ENCODE peak calls at places on chromosomes 12 and 14, in five cellular contexts. T, C, H, W and L are unnamed samples.

GRCh38 chr14:64604854-64605253 is 55.1 kb downstream of the PPP1R36 start:
- DNase-seq in T (no peak), C (no peak), H (no peak), W (no peak), L (no peak)

GRCh38 chr12:101783150-101783549 is 43.9 kb upstream of the SYCP3 start:
- DNase-seq in T (no peak), C (no peak), H (no peak), W (no peak), L (no peak)

GRCh38 chr12:9340422-9341259 is 132.4 kb upstream of the PZP start:
- DNase-seq in T (no peak), C (no peak), H (no peak), W (no peak), L (no peak)

GRCh38 chr14:34501004-34501580 is 38.4 kb downstream of the EAPP start:
- DNase-seq in T (no peak), C (no peak), H (no peak), W (no peak), L (no peak)

GRCh38 chr12:93682846-93683261 is 5.7 kb downstream of the CRADD start:
- DNase-seq in T (no peak), C (no peak), H (no peak), W (no peak), L (peak; percentile 83)

GRCh38 chr12:44748950-44749468 is 127.1 kb downstream of the NELL2 start:
- DNase-seq in T (no peak), C (no peak), H (no peak), W (no peak), L (no peak)

GRCh38 chr12:127774828-127775227 is 492.1 kb upstream of the TMEM132C start:
- DNase-seq in T (no peak), C (no peak), H (no peak), W (no peak), L (no peak)

GRCh38 chr12:5335059-5335458 is 96.8 kb upstream of the NTF3 start:
- DNase-seq in T (no peak), C (no peak), H (no peak), W (no peak), L (no peak)

GRCh38 chr12:31773867-31774266 is 45.0 kb upstream of the AMN1 start:
- DNase-seq in T (no peak), C (no peak), H (no peak), W (no peak), L (no peak)

GRCh38 chr12:56257491-56258067 is 605 bp downstream of the ANKRD52 start:
- DNase-seq in T (no peak), C (no peak), H (no peak), W (no peak), L (peak; percentile 52)

GRCh38 chr12:70338531-70338930 is 27.6 kb upstream of the KCNMB4 start:
- DNase-seq in T (no peak), C (no peak), H (no peak), W (no peak), L (no peak)

GRCh38 chr12:93671044-93671443 is 6.1 kb upstream of the CRADD start:
- DNase-seq in T (no peak), C (no peak), H (no peak), W (no peak), L (no peak)

GRCh38 chr12:62739266-62739831 is 195.6 kb downstream of the PPM1H start:
- DNase-seq in T (no peak), C (no peak), H (no peak), W (no peak), L (no peak)

GRCh38 chr12:79886917-79887519 is 47.9 kb downstream of the PPP1R12A start:
- DNase-seq in T (no peak), C (no peak), H (no peak), W (no peak), L (no peak)

GRCh38 chr12:100263131-100263530 is 3.7 kb downstream of the DEPDC4 start:
- DNase-seq in T (no peak), C (no peak), H (no peak), W (no peak), L (no peak)

GRCh38 chr14:64235652-64236640 is 58.2 kb downstream of the ESR2 start:
- DNase-seq in T (no peak), C (peak; percentile 63), H (no peak), W (no peak), L (no peak)

GRCh38 chr12:4272014-4272975 is 1.3 kb upstream of the CCND2 start:
- DNase-seq in T (peak; percentile 73), C (peak; percentile 88), H (peak; percentile 79), W (peak; percentile 69), L (peak; percentile 92)

GRCh38 chr12:101566318-101566717 is 28.5 kb upstream of the MYBPC1 start:
- DNase-seq in T (no peak), C (no peak), H (no peak), W (no peak), L (no peak)

GRCh38 chr14:92613008-92613658 is 99.6 kb downstream of the RIN3 start:
- DNase-seq in T (no peak), C (peak; percentile 50), H (peak; percentile 45), W (peak; percentile 31), L (no peak)

GRCh38 chr12:124694250-124694649 is 126.8 kb upstream of the NCOR2 start:
- DNase-seq in T (no peak), C (no peak), H (no peak), W (no peak), L (peak; percentile 25)

GRCh38 chr12:54373619-54374554 is 9.6 kb upstream of the GPR84 start:
- DNase-seq in T (no peak), C (no peak), H (no peak), W (no peak), L (peak; percentile 41)

GRCh38 chr12:54375258-54375579 is 9.3 kb downstream of the ZNF385A start:
- DNase-seq in T (no peak), C (no peak), H (no peak), W (no peak), L (peak; percentile 54)

GRCh38 chr12:54372113-54372806 is 8.0 kb upstream of the GPR84 start:
- DNase-seq in T (no peak), C (no peak), H (no peak), W (no peak), L (peak; percentile 61)

GRCh38 chr12:54376596-54377468 is 7.7 kb downstream of the ZNF385A start:
- DNase-seq in T (no peak), C (no peak), H (no peak), W (peak; percentile 57), L (peak; percentile 68)

GRCh38 chr12:54374555-54375257 is 9.8 kb downstream of the ZNF385A start:
- DNase-seq in T (no peak), C (no peak), H (no peak), W (no peak), L (peak; percentile 67)
- H3K27ac ChIP-seq in T (peak overlapping the region; percentile 10), C (peak overlapping the region; percentile 33), H (no peak overlapping the region), W (peak overlapping the region; percentile 86), L (peak overlapping the region; percentile 40)

GRCh38 chr14:23442721-23443356 is 7.4 kb upstream of the MYH7 start:
- DNase-seq in T (peak; percentile 56), C (no peak), H (no peak), W (no peak), L (peak; percentile 76)
- H3K4me3 ChIP-seq in T (no peak overlapping the region), C (no peak overlapping the region), H (no peak overlapping the region), W (no peak overlapping the region), L (no peak overlapping the region)

GRCh38 chr14:21041676-21042433 is at the start of gene RNASE7:
- DNase-seq in T (no peak), C (no peak), H (no peak), W (no peak), L (no peak)

GRCh38 chr14:21043387-21044105 is 1.4 kb downstream of the RNASE7 start:
- DNase-seq in T (no peak), C (no peak), H (no peak), W (no peak), L (no peak)

GRCh38 chr14:21040370-21040925 is 1.7 kb upstream of the RNASE7 start:
- DNase-seq in T (no peak), C (no peak), H (no peak), W (no peak), L (no peak)

GRCh38 chr14:21044106-21044618 is 2.0 kb downstream of the RNASE7 start:
- DNase-seq in T (no peak), C (peak; percentile 37), H (no peak), W (no peak), L (no peak)

DNA sequence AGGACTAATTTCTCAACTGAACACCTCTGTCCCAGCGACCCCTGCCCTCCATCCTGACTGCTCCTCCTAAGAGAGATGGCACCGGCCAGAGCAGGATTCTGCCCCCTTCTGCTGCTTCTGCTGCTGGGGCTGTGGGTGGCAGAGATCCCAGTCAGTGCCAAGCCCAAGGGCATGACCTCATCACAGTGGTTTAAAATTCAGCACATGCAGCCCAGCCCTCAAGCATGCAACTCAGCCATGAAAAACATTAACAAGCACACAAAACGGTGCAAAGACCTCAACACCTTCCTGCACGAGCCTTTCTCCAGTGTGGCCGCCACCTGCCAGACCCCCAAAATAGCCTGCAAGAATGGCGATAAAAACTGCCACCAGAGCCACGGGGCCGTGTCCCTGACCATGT is 756 bp downstream of the RNASE7 start:
- DNase-seq in T (no peak), C (no peak), H (no peak), W (no peak), L (no peak)
- H3K27ac ChIP-seq in T (no peak overlapping the region), C (peak overlapping the region; percentile 71), H (no peak overlapping the region), W (no peak overlapping the region), L (no peak overlapping the region)

GRCh38 chr14:55840821-55841220 is 260.8 kb downstream of the KTN1 start:
- DNase-seq in T (no peak), C (no peak), H (no peak), W (no peak), L (no peak)
- H3K4me3 ChIP-seq in T (no peak overlapping the region), C (no peak overlapping the region), H (no peak overlapping the region), W (no peak overlapping the region), L (no peak overlapping the region)

DNA sequence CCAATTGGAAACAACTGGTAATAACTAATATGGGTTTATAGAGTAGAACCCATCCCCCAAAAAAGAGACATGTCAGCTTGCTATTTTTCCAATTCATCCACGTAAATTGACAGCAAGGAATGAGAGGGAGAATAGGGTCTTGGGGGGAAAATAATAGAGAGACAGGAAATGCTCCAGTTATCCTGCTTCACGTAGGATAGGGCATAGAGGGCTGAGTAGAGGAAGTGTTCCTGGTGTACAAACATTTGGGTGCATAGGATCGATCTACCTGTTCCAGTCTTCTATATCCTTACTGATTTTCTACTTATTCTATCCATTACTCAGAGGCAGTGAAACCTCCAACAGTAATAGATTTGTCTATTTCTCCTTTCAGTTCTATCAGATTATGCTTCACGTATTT is 49.6 kb upstream of the COL2A1 start:
- DNase-seq in T (no peak), C (no peak), H (no peak), W (no peak), L (no peak)
- H3K27ac ChIP-seq in T (no peak overlapping the region), C (no peak overlapping the region), H (no peak overlapping the region), W (no peak overlapping the region), L (no peak overlapping the region)

DNA sequence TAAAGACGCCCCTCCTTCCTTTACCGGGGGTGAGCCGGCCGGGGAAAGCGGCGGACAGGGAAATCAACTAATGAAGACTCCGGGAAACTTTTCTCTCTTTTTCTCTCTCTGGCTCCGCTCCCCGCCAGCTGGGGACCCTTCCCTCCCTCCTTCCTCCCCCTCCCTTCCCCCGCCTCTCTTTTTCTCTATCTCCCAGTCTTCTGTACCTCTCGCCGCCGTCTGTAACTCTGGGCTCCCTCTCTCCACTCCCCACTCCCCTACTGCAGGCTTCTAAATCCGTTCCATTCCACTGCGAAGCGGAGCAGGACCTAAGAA is 6.9 kb upstream of the HOXC11 start:
- DNase-seq in T (no peak), C (no peak), H (no peak), W (no peak), L (no peak)
- H3K4me3 ChIP-seq in T (no peak overlapping the region), C (no peak overlapping the region), H (no peak overlapping the region), W (peak overlapping the region; percentile 4), L (no peak overlapping the region)